ENCODE peak calls at places on chromosomes 2 and 18, in four cellular contexts. X, F, J and O are unnamed samples.

GRCh38 chr2:210421916-210422315 is 54.6 kb downstream of the LANCL1 start:
- DNase-seq in X (no peak), F (no peak), J (no peak), O (no peak)

GRCh38 chr18:78612801-78613200 is 366.8 kb upstream of the SALL3 start:
- DNase-seq in X (no peak), F (no peak), J (no peak), O (no peak)

GRCh38 chr2:231819449-231820042 is 33.3 kb downstream of the COPS7B start:
- DNase-seq in X (no peak), F (no peak), J (no peak), O (no peak)

GRCh38 chr2:208142255-208142924 is 3.6 kb downstream of the CRYGB start:
- DNase-seq in X (peak), F (peak), J (no peak), O (no peak)

GRCh38 chr2:124988111-124988510 is 963.0 kb downstream of the CNTNAP5 start:
- DNase-seq in X (no peak), F (no peak), J (no peak), O (no peak)

GRCh38 chr2:109532728-109533076 is 81.1 kb downstream of the SEPTIN10 start:
- DNase-seq in X (no peak), F (no peak), J (no peak), O (no peak)

GRCh38 chr2:37985333-37985732 is 60.2 kb downstream of the RMDN2 start:
- DNase-seq in X (no peak), F (peak), J (no peak), O (no peak)

GRCh38 chr2:65788556-65788955 is 356.2 kb upstream of the SPRED2 start:
- DNase-seq in X (no peak), F (no peak), J (no peak), O (no peak)

GRCh38 chr2:198006733-198007132 is 202.3 kb downstream of the PLCL1 start:
- DNase-seq in X (no peak), F (no peak), J (no peak), O (no peak)

GRCh38 chr2:127220807-127221527 is 868 bp upstream of the CYP27C1 start:
- DNase-seq in X (no peak), F (no peak), J (no peak), O (no peak)

GRCh38 chr2:1600191-1601063 is 143.9 kb downstream of the PXDN start:
- DNase-seq in X (no peak), F (peak), J (peak), O (no peak)

GRCh38 chr2:138236142-138236541 is 265.4 kb upstream of the SPOPL start:
- DNase-seq in X (no peak), F (no peak), J (no peak), O (no peak)

GRCh38 chr2:60073201-60073600 is 480.3 kb downstream of the BCL11A start:
- DNase-seq in X (no peak), F (no peak), J (no peak), O (no peak)

GRCh38 chr2:136118819-136119716 is 1.1 kb upstream of the CXCR4 start:
- DNase-seq in X (no peak), F (no peak), J (peak), O (no peak)

GRCh38 chr2:223058952-223059716 is 7.1 kb downstream of the KCNE4 start:
- DNase-seq in X (peak), F (peak), J (no peak), O (no peak)

GRCh38 chr2:38375711-38376345 is 1.2 kb downstream of the ATL2 start:
- DNase-seq in X (peak), F (peak), J (no peak), O (no peak)

GRCh38 chr18:68662779-68663178 is 52.1 kb downstream of the TMX3 start:
- DNase-seq in X (no peak), F (peak), J (no peak), O (no peak)

GRCh38 chr2:159133795-159134194 is 152.7 kb downstream of the WDSUB1 start:
- DNase-seq in X (no peak), F (no peak), J (no peak), O (no peak)

GRCh38 chr2:8627019-8627691 is 54.7 kb upstream of the ID2 start:
- DNase-seq in X (no peak), F (peak), J (no peak), O (no peak)

GRCh38 chr2:12303181-12304030 is 413.3 kb upstream of the TRIB2 start:
- DNase-seq in X (no peak), F (peak), J (no peak), O (no peak)

GRCh38 chr2:48651127-48651526 is 33.5 kb downstream of the GTF2A1L start:
- DNase-seq in X (peak), F (peak), J (no peak), O (no peak)

GRCh38 chr2:61658841-61659780 is 121.0 kb upstream of the XPO1 start:
- DNase-seq in X (peak), F (peak), J (no peak), O (no peak)

GRCh38 chr2:52445720-52446119 is 1321.9 kb upstream of the CHAC2 start:
- DNase-seq in X (no peak), F (no peak), J (no peak), O (no peak)

GRCh38 chr2:160868891-160869290 is 291.3 kb upstream of the TANK start:
- DNase-seq in X (no peak), F (no peak), J (no peak), O (no peak)

GRCh38 chr18:58004317-58004716 is 39.7 kb upstream of the NEDD4L start:
- DNase-seq in X (no peak), F (peak), J (no peak), O (no peak)

GRCh38 chr2:216349366-216349765 is 22.9 kb downstream of the MARCHF4 start:
- DNase-seq in X (no peak), F (no peak), J (no peak), O (no peak)

GRCh38 chr2:23367760-23368159 is 17.2 kb upstream of the KLHL29 start:
- DNase-seq in X (no peak), F (peak), J (no peak), O (no peak)

GRCh38 chr2:15650616-15651366 is 59.1 kb downstream of the DDX1 start:
- DNase-seq in X (no peak), F (no peak), J (no peak), O (no peak)

GRCh38 chr2:102065675-102066252 is 74.0 kb downstream of the IL1R2 start:
- DNase-seq in X (no peak), F (peak), J (no peak), O (no peak)

GRCh38 chr2:102064679-102065674 is 73.2 kb downstream of the IL1R2 start:
- DNase-seq in X (no peak), F (no peak), J (no peak), O (no peak)

GRCh38 chr2:102063360-102063947 is 71.7 kb downstream of the IL1R2 start:
- DNase-seq in X (peak), F (no peak), J (peak), O (no peak)

GRCh38 chr2:102062802-102063201 is 71.0 kb downstream of the IL1R2 start:
- DNase-seq in X (no peak), F (no peak), J (no peak), O (no peak)

GRCh38 chr2:102063948-102064678 is 72.4 kb downstream of the IL1R2 start:
- DNase-seq in X (peak), F (peak), J (peak), O (no peak)
- H3K27ac ChIP-seq in X (peak), F (peak), J (peak), O (no peak)

GRCh38 chr2:40329739-40330047 is 122.2 kb downstream of the SLC8A1 start:
- DNase-seq in X (peak), F (no peak), J (no peak), O (no peak)
- H3K27ac ChIP-seq in X (no peak), F (no peak), J (peak), O (no peak)

GRCh38 chr18:48486762-48487161 is 52.1 kb upstream of the CTIF start:
- DNase-seq in X (peak), F (peak), J (no peak), O (no peak)
- H3K27ac ChIP-seq in X (no peak), F (no peak), J (peak), O (no peak)

GRCh38 chr2:75428627-75429026 is 132.1 kb downstream of the EVA1A start:
- DNase-seq in X (no peak), F (no peak), J (no peak), O (no peak)

GRCh38 chr2:75431276-75431675 is 129.5 kb downstream of the EVA1A start:
- DNase-seq in X (no peak), F (no peak), J (no peak), O (no peak)

GRCh38 chr2:75429036-75429435 is 131.7 kb downstream of the EVA1A start:
- DNase-seq in X (no peak), F (no peak), J (no peak), O (no peak)

GRCh38 chr2:75431757-75432156 is 129.0 kb downstream of the EVA1A start:
- DNase-seq in X (no peak), F (peak), J (no peak), O (no peak)

GRCh38 chr2:75432761-75433361 is 127.9 kb downstream of the EVA1A start:
- DNase-seq in X (no peak), F (no peak), J (no peak), O (no peak)
- H3K27ac ChIP-seq in X (no peak), F (no peak), J (no peak), O (no peak)

GRCh38 chr18:9906407-9906955 is 7.3 kb upstream of the VAPA start:
- DNase-seq in X (no peak), F (no peak), J (no peak), O (no peak)
- H3K27ac ChIP-seq in X (no peak), F (no peak), J (no peak), O (no peak)

GRCh38 chr2:152924219-152924618 is 205.8 kb downstream of the ARL6IP6 start:
- DNase-seq in X (no peak), F (no peak), J (no peak), O (no peak)

GRCh38 chr2:152924722-152925121 is 206.3 kb downstream of the ARL6IP6 start:
- DNase-seq in X (no peak), F (peak), J (no peak), O (no peak)

GRCh38 chr2:152925540-152926448 is 207.4 kb downstream of the ARL6IP6 start:
- DNase-seq in X (peak), F (peak), J (peak), O (peak)

GRCh38 chr2:152920846-152921245 is 202.4 kb downstream of the ARL6IP6 start:
- DNase-seq in X (no peak), F (peak), J (no peak), O (no peak)
- H3K27ac ChIP-seq in X (no peak), F (no peak), J (no peak), O (no peak)